ENCODE peak calls at places on chromosomes 6 and 20, in four cellular contexts. One of them, this sample, is unnamed.
A peak's percentile ranks its signal among the peaks of the same experiment; 100 is the strongest.

GRCh38 chr6:159110013-159110412 is 59.2 kb upstream of the FNDC1 start:
- DNase-seq in SK-N-SH: peak; percentile 55
- DNase-seq in A549: peak; percentile 49
- DNase-seq in GM12878: no peak
- DNase-seq in this sample: peak; percentile 23

GRCh38 chr6:26155066-26155925 is 68.1 kb downstream of the HFE start:
- DNase-seq in SK-N-SH: peak; percentile 51
- DNase-seq in A549: peak; percentile 26
- DNase-seq in GM12878: no peak
- DNase-seq in this sample: peak; percentile 43

GRCh38 chr6:2818593-2818992 is 23.1 kb downstream of the SERPINB1 start:
- DNase-seq in SK-N-SH: no peak
- DNase-seq in A549: no peak
- DNase-seq in GM12878: no peak
- DNase-seq in this sample: no peak

GRCh38 chr6:128659878-128660622 is 139.7 kb upstream of the PTPRK start:
- DNase-seq in GM12878: no peak
- DNase-seq in A549: no peak
- DNase-seq in SK-N-SH: no peak
- DNase-seq in this sample: no peak

GRCh38 chr6:157978021-157978783 is 3.5 kb upstream of the SYNJ2 start:
- DNase-seq in SK-N-SH: no peak
- DNase-seq in A549: no peak
- DNase-seq in GM12878: no peak
- DNase-seq in this sample: no peak

GRCh38 chr6:98054453-98054852 is 771.4 kb upstream of the MMS22L start:
- DNase-seq in GM12878: no peak
- DNase-seq in A549: no peak
- DNase-seq in SK-N-SH: no peak
- DNase-seq in this sample: no peak

GRCh38 chr20:45427236-45428149 is 11.6 kb downstream of the PIGT start:
- DNase-seq in SK-N-SH: peak; percentile 80
- DNase-seq in GM12878: no peak
- DNase-seq in A549: no peak
- DNase-seq in this sample: no peak

GRCh38 chr20:49323622-49324238 is 45.9 kb upstream of the ZNFX1 start:
- DNase-seq in SK-N-SH: peak; percentile 41
- DNase-seq in A549: peak; percentile 47
- DNase-seq in GM12878: no peak
- DNase-seq in this sample: peak; percentile 52

GRCh38 chr6:73985891-73986290 is 289.9 kb downstream of the CD109 start:
- DNase-seq in SK-N-SH: no peak
- DNase-seq in GM12878: no peak
- DNase-seq in A549: peak; percentile 24
- DNase-seq in this sample: no peak

GRCh38 chr20:25485872-25486271 is 78.4 kb downstream of the GINS1 start:
- DNase-seq in GM12878: no peak
- DNase-seq in SK-N-SH: no peak
- DNase-seq in A549: no peak
- DNase-seq in this sample: no peak

GRCh38 chr20:51775241-51775640 is 7.1 kb upstream of the ATP9A start:
- DNase-seq in A549: no peak
- DNase-seq in GM12878: no peak
- DNase-seq in SK-N-SH: no peak
- DNase-seq in this sample: no peak

GRCh38 chr6:133369755-133370154 is 128.6 kb downstream of the EYA4 start:
- DNase-seq in SK-N-SH: no peak
- DNase-seq in GM12878: no peak
- DNase-seq in A549: no peak
- DNase-seq in this sample: no peak

GRCh38 chr6:135728589-135728988 is 122.9 kb upstream of the PDE7B start:
- DNase-seq in SK-N-SH: no peak
- DNase-seq in A549: no peak
- DNase-seq in GM12878: no peak
- DNase-seq in this sample: no peak

GRCh38 chr20:19620471-19620870 is 137.6 kb upstream of the RIN2 start:
- DNase-seq in SK-N-SH: no peak
- DNase-seq in GM12878: no peak
- DNase-seq in A549: no peak
- DNase-seq in this sample: peak; percentile 72

GRCh38 chr6:144151010-144151727 is 852 bp downstream of the STX11 start:
- DNase-seq in SK-N-SH: no peak
- DNase-seq in GM12878: peak; percentile 88
- DNase-seq in A549: peak; percentile 3
- DNase-seq in this sample: no peak

GRCh38 chr6:19731286-19731685 is 105.9 kb upstream of the ID4 start:
- DNase-seq in SK-N-SH: no peak
- DNase-seq in GM12878: no peak
- DNase-seq in A549: peak; percentile 66
- DNase-seq in this sample: peak; percentile 9

GRCh38 chr6:15948930-15949900 is 179.7 kb upstream of the MYLIP start:
- DNase-seq in GM12878: no peak
- DNase-seq in A549: peak; percentile 77
- DNase-seq in SK-N-SH: peak; percentile 15
- DNase-seq in this sample: peak; percentile 77

GRCh38 chr6:40710626-40711354 is 123.6 kb upstream of the LRFN2 start:
- DNase-seq in SK-N-SH: no peak
- DNase-seq in GM12878: peak; percentile 15
- DNase-seq in A549: no peak
- DNase-seq in this sample: no peak

GRCh38 chr6:144346719-144347446 is 61.7 kb downstream of the UTRN start:
- DNase-seq in GM12878: no peak
- DNase-seq in A549: peak; percentile 45
- DNase-seq in SK-N-SH: no peak
- DNase-seq in this sample: no peak

GRCh38 chr6:104638841-104639290 is 220.9 kb downstream of the HACE1 start:
- DNase-seq in GM12878: no peak
- DNase-seq in A549: no peak
- DNase-seq in SK-N-SH: no peak
- DNase-seq in this sample: no peak

GRCh38 chr20:28562510-28562898 is 2695.0 kb upstream of the DEFB115 start:
- DNase-seq in A549: peak; percentile 96
- DNase-seq in SK-N-SH: no peak
- DNase-seq in GM12878: no peak
- DNase-seq in this sample: no peak

GRCh38 chr6:15411766-15412165 is 165.9 kb downstream of the JARID2 start:
- DNase-seq in SK-N-SH: no peak
- DNase-seq in A549: no peak
- DNase-seq in GM12878: no peak
- DNase-seq in this sample: no peak

GRCh38 chr6:94050515-94050914 is 631.2 kb upstream of the EPHA7 start:
- DNase-seq in GM12878: no peak
- DNase-seq in A549: no peak
- DNase-seq in SK-N-SH: no peak
- DNase-seq in this sample: no peak

GRCh38 chr20:45337367-45338120 is 10.7 kb downstream of the SDC4 start:
- DNase-seq in A549: peak; percentile 59
- DNase-seq in SK-N-SH: no peak
- DNase-seq in GM12878: no peak
- DNase-seq in this sample: peak; percentile 65

GRCh38 chr6:48701572-48701971 is 590.6 kb upstream of the PTCHD4 start:
- DNase-seq in GM12878: no peak
- DNase-seq in SK-N-SH: no peak
- DNase-seq in A549: no peak
- DNase-seq in this sample: no peak

GRCh38 chr20:49713779-49714712 is at the start of gene B4GALT5:
- DNase-seq in GM12878: no peak
- DNase-seq in SK-N-SH: peak; percentile 95
- DNase-seq in A549: peak; percentile 72
- DNase-seq in this sample: peak; percentile 66

GRCh38 chr20:1320902-1321653 is 7.9 kb downstream of the SDCBP2 start:
- DNase-seq in SK-N-SH: no peak
- DNase-seq in A549: no peak
- DNase-seq in GM12878: no peak
- DNase-seq in this sample: no peak

GRCh38 chr6:34275128-34275804 is 26.5 kb upstream of the SMIM29 start:
- DNase-seq in GM12878: no peak
- DNase-seq in SK-N-SH: no peak
- DNase-seq in A549: no peak
- DNase-seq in this sample: no peak

GRCh38 chr20:57748601-57749130 is 38.9 kb upstream of the PMEPA1 start:
- DNase-seq in GM12878: peak; percentile 45
- DNase-seq in A549: peak; percentile 97
- DNase-seq in SK-N-SH: peak; percentile 96
- DNase-seq in this sample: peak; percentile 38

GRCh38 chr6:111585969-111586315 is 19.7 kb downstream of the TRAF3IP2 start:
- DNase-seq in A549: no peak
- DNase-seq in SK-N-SH: no peak
- DNase-seq in GM12878: no peak
- DNase-seq in this sample: no peak

GRCh38 chr6:29663300-29664039 is 6.6 kb downstream of the MOG start:
- DNase-seq in A549: no peak
- DNase-seq in SK-N-SH: no peak
- DNase-seq in GM12878: no peak
- DNase-seq in this sample: no peak

GRCh38 chr20:53869466-53870258 is 200.7 kb downstream of the BCAS1 start:
- DNase-seq in SK-N-SH: peak; percentile 38
- DNase-seq in GM12878: peak; percentile 91
- DNase-seq in A549: peak; percentile 93
- DNase-seq in this sample: peak; percentile 96

GRCh38 chr20:54023406-54023805 is 47.0 kb downstream of the BCAS1 start:
- DNase-seq in A549: no peak
- DNase-seq in SK-N-SH: no peak
- DNase-seq in GM12878: no peak
- DNase-seq in this sample: no peak

GRCh38 chr20:7841291-7841966 is 98.8 kb downstream of the HAO1 start:
- DNase-seq in A549: peak; percentile 70
- DNase-seq in SK-N-SH: no peak
- DNase-seq in GM12878: no peak
- DNase-seq in this sample: no peak

GRCh38 chr20:57130160-57130772 is 136.2 kb downstream of the BMP7 start:
- DNase-seq in A549: no peak
- DNase-seq in SK-N-SH: no peak
- DNase-seq in GM12878: no peak
- DNase-seq in this sample: peak; percentile 84

GRCh38 chr20:63777614-63778013 is 38.0 kb downstream of the SLC2A4RG start:
- DNase-seq in SK-N-SH: no peak
- DNase-seq in GM12878: no peak
- DNase-seq in A549: no peak
- DNase-seq in this sample: no peak

GRCh38 chr6:42963855-42964605 is 3.5 kb downstream of the GNMT start:
- DNase-seq in SK-N-SH: peak; percentile 75
- DNase-seq in A549: peak; percentile 63
- DNase-seq in GM12878: no peak
- DNase-seq in this sample: peak; percentile 76

GRCh38 chr20:16554766-16555543 is 18.3 kb downstream of the KIF16B start:
- DNase-seq in SK-N-SH: no peak
- DNase-seq in GM12878: no peak
- DNase-seq in A549: no peak
- DNase-seq in this sample: no peak
- H3K9me3 ChIP-seq in SK-N-SH: no peaks in the 10 kb centered on the region
- H3K9me3 ChIP-seq in GM12878: no peaks in the 10 kb centered on the region
- H3K9me3 ChIP-seq in A549: no peaks in the 10 kb centered on the region
- H3K9me3 ChIP-seq in this sample: no peaks in the 10 kb centered on the region

GRCh38 chr20:9928955-9929354 is 90.1 kb upstream of the PAK5 start:
- DNase-seq in GM12878: no peak
- DNase-seq in SK-N-SH: no peak
- DNase-seq in A549: no peak
- DNase-seq in this sample: no peak
- TF ChIP-seq PBX3 in GM12878: no peak
- TF ChIP-seq PBX3 in SK-N-SH: no peak
- TF ChIP-seq PBX3 in A549: no peak
- TF ChIP-seq PBX3 in this sample: no peak

GRCh38 chr6:167324111-167324510 is 775 bp upstream of the TTLL2 start:
- DNase-seq in A549: no peak
- DNase-seq in SK-N-SH: no peak
- DNase-seq in GM12878: no peak
- DNase-seq in this sample: no peak
- H3K9me3 ChIP-seq in A549: no peaks in the 10 kb centered on the region
- H3K9me3 ChIP-seq in SK-N-SH: no peaks in the 10 kb centered on the region
- H3K9me3 ChIP-seq in GM12878: no peaks in the 10 kb centered on the region
- H3K9me3 ChIP-seq in this sample: no peaks in the 10 kb centered on the region

GRCh38 chr6:166423781-166424180 is 41.0 kb upstream of the MPC1 start:
- DNase-seq in A549: no peak
- DNase-seq in GM12878: no peak
- DNase-seq in SK-N-SH: no peak
- DNase-seq in this sample: no peak
- TF ChIP-seq PBX3 in A549: no peak
- TF ChIP-seq PBX3 in GM12878: no peak
- TF ChIP-seq PBX3 in SK-N-SH: no peak
- TF ChIP-seq PBX3 in this sample: no peak

GRCh38 chr6:161215193-161215592 is 58.7 kb downstream of the AGPAT4 start:
- DNase-seq in A549: no peak
- DNase-seq in GM12878: no peak
- DNase-seq in SK-N-SH: no peak
- DNase-seq in this sample: peak; percentile 13
- H3K9me3 ChIP-seq in A549: peaks cover 7% of the 10 kb centered on the region
- H3K9me3 ChIP-seq in GM12878: no peaks in the 10 kb centered on the region
- H3K9me3 ChIP-seq in SK-N-SH: peaks cover 18% of the 10 kb centered on the region
- H3K9me3 ChIP-seq in this sample: peaks cover 37% of the 10 kb centered on the region

GRCh38 chr6:131660195-131660594 is 23.1 kb downstream of the ENPP3 start:
- DNase-seq in GM12878: no peak
- DNase-seq in A549: peak; percentile 16
- DNase-seq in SK-N-SH: no peak
- DNase-seq in this sample: no peak
- TF ChIP-seq PBX3 in GM12878: no peak
- TF ChIP-seq PBX3 in A549: no peak
- TF ChIP-seq PBX3 in SK-N-SH: no peak
- TF ChIP-seq PBX3 in this sample: no peak

GRCh38 chr20:41559658-41560057 is 58.5 kb downstream of the CHD6 start:
- DNase-seq in SK-N-SH: no peak
- DNase-seq in A549: no peak
- DNase-seq in GM12878: no peak
- DNase-seq in this sample: no peak
- H3K9me3 ChIP-seq in SK-N-SH: no peaks in the 10 kb centered on the region
- H3K9me3 ChIP-seq in A549: no peaks in the 10 kb centered on the region
- H3K9me3 ChIP-seq in GM12878: no peaks in the 10 kb centered on the region
- H3K9me3 ChIP-seq in this sample: no peaks in the 10 kb centered on the region

GRCh38 chr6:113381957-113382356 is 475.2 kb upstream of the MARCKS start:
- DNase-seq in A549: no peak
- DNase-seq in GM12878: peak; percentile 55
- DNase-seq in SK-N-SH: peak; percentile 38
- DNase-seq in this sample: no peak
- TF ChIP-seq PBX3 in A549: no peak
- TF ChIP-seq PBX3 in GM12878: no peak
- TF ChIP-seq PBX3 in SK-N-SH: peak; percentile 94
- TF ChIP-seq PBX3 in this sample: no peak

GRCh38 chr6:107217248-107217647 is 101.9 kb upstream of the BEND3 start:
- DNase-seq in GM12878: no peak
- DNase-seq in SK-N-SH: no peak
- DNase-seq in A549: no peak
- DNase-seq in this sample: no peak
- H3K9me3 ChIP-seq in GM12878: no peaks in the 10 kb centered on the region
- H3K9me3 ChIP-seq in SK-N-SH: no peaks in the 10 kb centered on the region
- H3K9me3 ChIP-seq in A549: no peaks in the 10 kb centered on the region
- H3K9me3 ChIP-seq in this sample: no peaks in the 10 kb centered on the region

GRCh38 chr20:17933711-17934110 is 34.9 kb downstream of the SNX5 start:
- DNase-seq in SK-N-SH: no peak
- DNase-seq in GM12878: no peak
- DNase-seq in A549: no peak
- DNase-seq in this sample: peak; percentile 69
- TF ChIP-seq PBX3 in SK-N-SH: no peak
- TF ChIP-seq PBX3 in GM12878: no peak
- TF ChIP-seq PBX3 in A549: no peak
- TF ChIP-seq PBX3 in this sample: no peak